ENCODE peak calls at places on chromosomes 13 and 19, in five cellular contexts. H is SJSA1, T is fibroblast of lung, K is A549, F is LoVo. V is an unnamed sample.

GRCh38 chr13:24911135-24911524 is 147.2 kb downstream of the RNF17 start:
- DNase-seq in F (peak), K (peak), T (peak), H (peak), V (peak)

GRCh38 chr19:35641515-35642151 is at the start of gene ETV2:
- DNase-seq in T (peak), K (no peak), F (no peak), H (no peak), V (peak)

GRCh38 chr13:23140492-23140891 is 40.3 kb upstream of the SGCG start:
- DNase-seq in H (no peak), K (peak), F (peak), T (no peak), V (no peak)

GRCh38 chr19:3507371-3508120 is 1.4 kb downstream of the FZR1 start:
- DNase-seq in K (no peak), H (no peak), T (peak), F (no peak), V (no peak)

GRCh38 chr19:55681131-55682087 is 6.4 kb downstream of the EPN1 start:
- DNase-seq in F (no peak), K (no peak), H (no peak), T (peak), V (no peak)

GRCh38 chr13:96947343-96947910 is 46.8 kb downstream of the OXGR1 start:
- DNase-seq in T (no peak), H (no peak), F (no peak), K (no peak), V (no peak)

GRCh38 chr19:15264061-15264932 is 32.0 kb upstream of the EPHX3 start:
- DNase-seq in F (no peak), K (peak), T (peak), H (peak), V (peak)

GRCh38 chr19:3056454-3057016 is 5.8 kb downstream of the TLE5 start:
- DNase-seq in T (no peak), F (no peak), H (peak), K (peak), V (no peak)

GRCh38 chr13:50419466-50419865 is 404.2 kb downstream of the KCNRG start:
- DNase-seq in H (peak), F (no peak), K (no peak), T (no peak), V (no peak)

GRCh38 chr13:47418206-47418920 is 521.5 kb upstream of the HTR2A start:
- DNase-seq in T (no peak), H (no peak), K (no peak), F (no peak), V (no peak)

GRCh38 chr19:19033176-19033425 is 216 bp downstream of the SUGP2 start:
- DNase-seq in K (no peak), T (no peak), F (no peak), H (no peak), V (no peak)

GRCh38 chr19:18317998-18318800 is 4.7 kb downstream of the LSM4 start:
- DNase-seq in F (no peak), K (no peak), H (no peak), T (no peak), V (no peak)

GRCh38 chr19:51548213-51548651 is 16.8 kb upstream of the SIGLEC6 start:
- DNase-seq in F (no peak), T (no peak), K (no peak), H (no peak), V (no peak)

GRCh38 chr19:37999309-38000213 is 92.6 kb downstream of the SIPA1L3 start:
- DNase-seq in T (peak), K (peak), F (no peak), H (peak), V (peak)

GRCh38 chr19:815079-815774 is 6.5 kb downstream of the PLPPR3 start:
- DNase-seq in F (no peak), H (no peak), T (no peak), K (no peak), V (no peak)

GRCh38 chr13:73754727-73755292 is 379.4 kb downstream of the KLF12 start:
- DNase-seq in K (peak), F (peak), H (peak), T (peak), V (peak)

GRCh38 chr13:20960663-20961309 is 58.2 kb upstream of the XPO4 start:
- DNase-seq in K (no peak), H (no peak), F (peak), T (no peak), V (no peak)

GRCh38 chr13:69565334-69565733 is 542.3 kb upstream of the ATXN8OS start:
- DNase-seq in F (peak), T (peak), K (peak), H (no peak), V (no peak)

GRCh38 chr13:76976488-76976887 is 15.4 kb upstream of the CLN5 start:
- DNase-seq in F (no peak), H (no peak), T (peak), K (no peak), V (no peak)

GRCh38 chr19:29873024-29873800 is 61.4 kb downstream of the CCNE1 start:
- DNase-seq in T (peak), K (peak), H (peak), F (peak), V (peak)

GRCh38 chr13:96822900-96823299 is 171.4 kb downstream of the OXGR1 start:
- DNase-seq in F (peak), K (peak), T (peak), H (no peak), V (peak)

GRCh38 chr13:35988648-35989081 is 142.5 kb downstream of the DCLK1 start:
- DNase-seq in F (no peak), T (peak), K (no peak), H (no peak), V (peak)

GRCh38 chr19:29539668-29540067 is 13.9 kb downstream of the VSTM2B start:
- DNase-seq in H (no peak), K (no peak), F (no peak), T (no peak), V (no peak)

GRCh38 chr13:100958859-100959258 is 284.3 kb upstream of the TMTC4 start:
- DNase-seq in H (no peak), F (no peak), T (no peak), K (no peak), V (no peak)

GRCh38 chr19:1000095-1000494 is at the start of gene GRIN3B:
- DNase-seq in F (no peak), T (no peak), K (peak), H (no peak), V (peak)

GRCh38 chr13:51764184-51765141 is 39.5 kb downstream of the DHRS12 start:
- DNase-seq in T (peak), F (peak), H (peak), K (peak), V (peak)

GRCh38 chr19:44609219-44609618 is 4.1 kb upstream of the IGSF23 start:
- DNase-seq in K (no peak), F (no peak), H (peak), T (peak), V (no peak)

GRCh38 chr19:48638831-48639381 is 1.7 kb upstream of the DBP start:
- DNase-seq in T (no peak), H (no peak), F (no peak), K (no peak), V (no peak)

GRCh38 chr19:45621976-45622503 is 17.2 kb downstream of the EML2 start:
- DNase-seq in F (no peak), H (no peak), K (no peak), T (no peak), V (no peak)

V was measured in fibroblast of pulmonary artery.